ENCODE peak calls at places on chromosomes 4 and X, in six cellular contexts. H is colonic mucosa, Z is transverse colon, B is K562, J is tibial artery, E is sigmoid colon. N is an unnamed sample.

GRCh38 chr4:55925235-55925634 is 23.5 kb upstream of the CEP135 start:
- DNase-seq in E (no peak), J (no peak), H (no peak), Z (no peak), B (no peak), N (no peak)

GRCh38 chrX:100659431-100660137 is 15.6 kb downstream of the SRPX2 start:
- DNase-seq in J (no peak), H (peak), E (no peak), B (no peak), Z (peak), N (no peak)

GRCh38 chr4:13990596-13991589 is 363.4 kb upstream of the BOD1L1 start:
- DNase-seq in B (no peak), Z (no peak), E (no peak), J (no peak), H (no peak), N (no peak)

GRCh38 chrX:99703467-99703866 is 706.6 kb downstream of the PCDH19 start:
- DNase-seq in Z (no peak), H (no peak), E (no peak), J (no peak), B (no peak), N (no peak)

GRCh38 chr4:31995943-31996901 is 1276.1 kb downstream of the PCDH7 start:
- DNase-seq in Z (no peak), H (no peak), E (no peak), J (no peak), B (peak), N (no peak)

GRCh38 chrX:150405576-150405975 is 42.5 kb downstream of the MAMLD1 start:
- DNase-seq in B (no peak), Z (no peak), J (no peak), H (no peak), E (no peak), N (peak)

GRCh38 chr4:31408136-31408535 is 688.0 kb downstream of the PCDH7 start:
- DNase-seq in J (no peak), Z (no peak), B (no peak), E (no peak), H (no peak), N (peak)

GRCh38 chrX:18702362-18703195 is 4.9 kb upstream of the PPEF1 start:
- DNase-seq in B (no peak), Z (no peak), J (no peak), H (no peak), E (no peak), N (no peak)

GRCh38 chrX:44105228-44105913 is 132.2 kb upstream of the NDP start:
- DNase-seq in Z (no peak), E (no peak), B (no peak), J (no peak), H (no peak), N (no peak)

GRCh38 chr4:100985576-100985975 is 361.8 kb downstream of the PPP3CA start:
- DNase-seq in Z (no peak), B (no peak), H (no peak), E (no peak), J (no peak), N (no peak)

GRCh38 chrX:3076416-3076991 is 35.2 kb downstream of the ARSF start:
- DNase-seq in B (no peak), E (no peak), Z (no peak), J (no peak), H (no peak), N (no peak)

GRCh38 chr4:29326004-29326403 is 1394.2 kb upstream of the PCDH7 start:
- DNase-seq in Z (no peak), E (no peak), H (no peak), J (no peak), B (no peak), N (no peak)

GRCh38 chrX:22922961-22923360 is 76.8 kb upstream of the DDX53 start:
- DNase-seq in E (no peak), B (no peak), J (no peak), H (no peak), Z (no peak), N (no peak)

GRCh38 chr4:85243857-85244256 is 231.1 kb upstream of the ARHGAP24 start:
- DNase-seq in Z (no peak), J (no peak), B (no peak), E (no peak), H (no peak), N (no peak)

GRCh38 chr4:70936200-70936787 is 34.1 kb downstream of the MOB1B start:
- DNase-seq in B (no peak), Z (no peak), H (no peak), J (no peak), E (no peak), N (no peak)

GRCh38 chrX:64428371-64428770 is 33.1 kb upstream of the MTMR8 start:
- DNase-seq in E (no peak), H (no peak), Z (no peak), J (no peak), B (no peak), N (no peak)

GRCh38 chrX:73850124-73851013 is 287.4 kb downstream of the CHIC1 start:
- DNase-seq in Z (peak), B (peak), J (no peak), H (peak), E (peak), N (peak)

GRCh38 chr4:101191302-101192098 is 155.8 kb downstream of the PPP3CA start:
- DNase-seq in Z (peak), H (peak), J (peak), B (no peak), E (peak), N (peak)

GRCh38 chr4:41268024-41268423 is 11.3 kb downstream of the UCHL1 start:
- DNase-seq in Z (peak), J (no peak), H (no peak), E (no peak), B (no peak), N (no peak)

GRCh38 chr4:95188701-95189401 is 359.9 kb downstream of the UNC5C start:
- DNase-seq in E (no peak), H (no peak), Z (no peak), J (no peak), B (no peak), N (no peak)

GRCh38 chr4:98522062-98522461 is 136.3 kb downstream of the TSPAN5 start:
- DNase-seq in J (no peak), E (no peak), B (no peak), H (no peak), Z (no peak), N (no peak)

GRCh38 chrX:107228486-107228819 is 22.0 kb downstream of the DNAAF6 start:
- DNase-seq in H (no peak), E (no peak), B (no peak), Z (no peak), J (no peak), N (no peak)

GRCh38 chr4:8322794-8323704 is 53.5 kb downstream of the HTRA3 start:
- DNase-seq in J (peak), H (no peak), E (peak), Z (no peak), B (no peak), N (no peak)

GRCh38 chr4:39698424-39699009 is 581 bp downstream of the UBE2K start:
- DNase-seq in Z (peak), H (peak), J (peak), E (peak), B (peak), N (peak)

GRCh38 chrX:12344954-12345353 is 206.7 kb downstream of the FRMPD4 start:
- DNase-seq in J (no peak), E (no peak), H (no peak), Z (no peak), B (no peak), N (no peak)

GRCh38 chr4:94634266-94634665 is 123.5 kb upstream of the BMPR1B start:
- DNase-seq in Z (no peak), B (no peak), H (no peak), J (no peak), E (no peak), N (no peak)

GRCh38 chr4:55445921-55446577 is 50.3 kb downstream of the TMEM165 start:
- DNase-seq in H (no peak), E (no peak), Z (no peak), J (no peak), B (no peak), N (no peak)

GRCh38 chr4:151097759-151098158 is 1.7 kb upstream of the RPS3A start:
- DNase-seq in J (no peak), E (no peak), Z (no peak), H (no peak), B (no peak), N (peak)

GRCh38 chr4:151099976-151100417 is 569 bp downstream of the RPS3A start:
- DNase-seq in H (no peak), E (no peak), B (peak), J (no peak), Z (no peak), N (no peak)

GRCh38 chr4:151099226-151099975 is at the start of gene RPS3A:
- DNase-seq in E (peak), B (peak), H (peak), J (peak), Z (peak), N (peak)

GRCh38 chr4:151098191-151098590 is 1.2 kb upstream of the RPS3A start:
- DNase-seq in E (peak), B (no peak), J (no peak), Z (peak), H (peak), N (peak)

DNA sequence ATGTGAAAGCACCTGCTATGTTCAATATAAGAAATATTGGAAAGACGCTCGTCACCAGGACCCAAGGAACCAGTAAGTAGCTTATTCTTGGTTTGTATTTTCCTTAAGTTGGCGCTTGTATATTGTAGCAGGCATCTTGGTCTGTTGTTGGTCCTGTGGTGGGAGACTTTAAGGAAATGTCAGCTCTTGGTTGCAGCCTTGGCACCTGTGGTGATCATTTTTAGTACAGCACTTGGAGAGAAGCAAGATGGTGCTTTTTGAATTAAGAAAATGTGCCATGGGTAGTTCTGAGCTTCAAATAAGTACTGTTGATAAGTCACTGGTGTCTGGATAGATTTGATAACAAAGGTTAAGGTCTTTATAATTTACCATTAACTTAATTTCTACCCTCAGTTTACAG is 1.1 kb downstream of the RPS3A start:
- DNase-seq in B (no peak), H (no peak), Z (no peak), J (no peak), E (no peak), N (no peak)
- H3K27ac ChIP-seq in B (peak), H (peak), Z (peak), J (peak), E (peak), N (peak)

DNA sequence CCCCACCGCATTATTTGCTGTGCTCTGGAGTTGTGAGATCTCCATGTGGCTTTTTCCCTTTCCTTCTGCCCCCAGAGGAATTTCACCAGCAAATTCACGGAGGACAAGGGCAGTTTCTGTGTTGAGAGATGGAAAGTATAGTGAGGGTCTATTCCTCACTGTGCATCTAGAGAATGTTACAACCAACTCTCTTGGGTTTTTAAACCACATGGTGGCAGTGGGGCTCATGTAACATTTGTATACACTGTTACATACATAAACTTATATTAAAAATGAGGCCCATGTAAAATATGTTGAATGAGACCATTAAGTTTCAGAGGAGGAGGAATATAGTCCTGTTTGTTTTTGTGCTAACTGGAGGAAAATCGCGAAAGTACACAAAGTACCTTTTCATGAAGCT is 914 bp upstream of the PRKG2 start:
- DNase-seq in B (no peak), H (no peak), E (no peak), J (no peak), Z (no peak), N (no peak)
- TF ChIP-seq CTCF in B (no peak), H (no peak), E (no peak), J (no peak), Z (no peak), N (no peak)

DNA sequence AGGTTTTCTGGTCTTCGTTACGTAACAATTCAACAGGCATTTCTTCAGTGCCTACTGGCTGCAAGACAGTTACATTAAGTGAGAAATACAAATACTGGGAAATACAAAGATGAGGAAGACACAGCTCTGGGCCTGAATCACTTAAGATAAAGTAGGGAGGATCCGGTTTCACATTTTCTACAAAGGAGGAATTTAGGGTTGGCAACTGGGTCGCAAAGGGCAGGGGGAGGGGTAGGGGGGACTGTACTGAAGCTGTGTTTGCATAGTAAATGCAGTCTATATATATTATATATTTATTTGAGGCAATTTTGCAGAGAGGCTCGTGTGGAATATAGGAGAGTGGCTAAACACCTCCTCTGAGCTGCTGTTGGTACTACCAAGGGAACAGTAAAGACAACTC is 107.4 kb downstream of the MAML3 start:
- DNase-seq in B (no peak), Z (no peak), J (no peak), H (no peak), E (no peak), N (no peak)
- H3K27ac ChIP-seq in B (no peak), Z (no peak), J (peak), H (no peak), E (peak), N (no peak)

DNA sequence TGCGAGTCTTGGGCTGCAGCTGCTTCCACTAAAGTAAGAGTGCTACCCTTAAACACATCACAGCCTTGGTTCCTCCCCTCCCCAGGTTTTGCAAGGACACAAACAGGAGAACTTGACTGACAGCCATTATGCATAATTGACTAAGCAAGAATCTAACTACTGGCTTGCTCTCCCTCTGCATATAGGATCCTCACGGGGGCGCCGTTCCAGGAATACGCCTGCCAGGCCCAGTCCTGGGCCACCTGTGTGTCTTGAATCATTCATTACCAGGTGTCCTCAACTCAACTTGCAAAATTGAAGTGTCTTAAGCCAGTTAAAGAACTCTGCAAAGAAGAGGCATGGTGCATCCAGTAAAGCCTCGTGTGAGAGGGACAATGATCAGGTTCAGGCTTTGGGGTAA is 273.3 kb upstream of the HS3ST1 start:
- DNase-seq in E (no peak), Z (no peak), J (no peak), B (no peak), H (no peak), N (no peak)
- TF ChIP-seq CTCF in E (no peak), Z (no peak), J (no peak), B (no peak), H (no peak), N (no peak)

GRCh38 chr4:3287271-3287971 is 5.4 kb upstream of the RGS12 start:
- DNase-seq in E (no peak), B (no peak), J (no peak), Z (no peak), H (no peak), N (no peak)

GRCh38 chr4:3285558-3286334 is 7.1 kb upstream of the RGS12 start:
- DNase-seq in Z (peak), H (no peak), E (no peak), B (no peak), J (peak), N (no peak)

GRCh38 chr4:3288571-3289094 is 4.2 kb upstream of the RGS12 start:
- DNase-seq in Z (no peak), B (no peak), E (no peak), J (peak), H (peak), N (no peak)

GRCh38 chr4:3286335-3287175 is 6.3 kb upstream of the RGS12 start:
- DNase-seq in B (no peak), E (no peak), Z (no peak), H (no peak), J (peak), N (no peak)

DNA sequence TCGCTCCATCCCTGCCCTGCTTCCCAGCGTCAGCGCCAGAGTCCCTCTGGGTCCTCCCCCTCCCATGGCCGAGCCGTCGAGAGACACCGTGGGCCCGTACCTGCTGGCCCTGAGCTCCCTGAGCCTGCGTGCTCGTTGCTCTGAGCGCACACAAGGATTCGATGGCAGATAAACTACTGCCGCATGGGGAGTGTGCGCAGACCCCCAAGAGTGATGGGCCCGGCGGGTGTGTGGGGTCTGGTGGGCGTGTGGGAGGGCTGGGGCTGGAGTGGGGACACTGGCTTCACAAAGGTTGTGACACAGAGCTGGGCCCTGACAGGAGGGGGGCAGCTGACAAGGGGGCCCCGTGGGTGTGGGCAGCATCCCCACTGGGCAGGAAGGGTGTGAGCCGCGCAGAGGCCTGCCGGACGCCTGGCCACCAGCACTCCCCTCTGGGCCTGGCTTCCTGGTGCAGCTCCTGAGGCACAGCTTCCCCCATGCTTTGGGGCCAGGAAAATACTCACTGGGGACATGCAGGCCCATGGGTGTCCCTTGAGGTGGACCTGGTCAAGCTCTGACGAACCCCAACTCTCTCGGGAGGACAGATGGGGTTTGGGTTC is 4.8 kb upstream of the RGS12 start:
- DNase-seq in E (peak), B (no peak), Z (no peak), J (peak), H (peak), N (no peak)
- H3K27ac ChIP-seq in E (no peak), B (no peak), Z (no peak), J (no peak), H (no peak), N (no peak)

DNA sequence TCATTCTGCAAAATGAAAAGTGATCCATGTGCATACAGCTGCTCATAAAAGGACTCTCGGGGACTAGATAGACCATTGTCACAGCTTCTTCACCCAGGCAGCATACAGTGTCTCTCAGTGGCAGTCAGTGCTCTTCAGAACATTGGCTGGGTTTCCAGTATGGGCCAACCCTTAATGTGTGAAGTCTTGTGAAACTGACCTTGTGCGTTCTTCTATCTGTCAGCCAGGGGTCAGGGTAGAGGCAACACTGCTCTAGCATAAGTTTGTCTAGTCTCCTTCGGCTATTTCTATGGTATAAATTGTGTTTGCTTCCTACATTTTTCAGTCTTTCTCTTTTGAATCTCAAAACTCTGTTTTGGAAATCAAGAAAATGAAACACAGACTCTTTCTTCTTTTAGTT is 37.0 kb upstream of the SMIM31 start:
- DNase-seq in E (no peak), J (no peak), Z (no peak), H (no peak), B (no peak), N (no peak)
- TF ChIP-seq CTCF in E (no peak), J (no peak), Z (no peak), H (no peak), B (no peak), N (no peak)

GRCh38 chr4:4492161-4492847 is 49.5 kb downstream of the STX18 start:
- DNase-seq in Z (no peak), H (no peak), B (no peak), J (no peak), E (no peak), N (no peak)

GRCh38 chr4:4491396-4491893 is 50.4 kb downstream of the STX18 start:
- DNase-seq in B (no peak), Z (no peak), E (no peak), H (no peak), J (no peak), N (no peak)

GRCh38 chr4:4490816-4491215 is 51.0 kb downstream of the STX18 start:
- DNase-seq in E (no peak), H (no peak), B (no peak), J (no peak), Z (no peak), N (no peak)

GRCh38 chr4:4488405-4489404 is 53.1 kb downstream of the STX18 start:
- DNase-seq in J (peak), E (peak), B (peak), Z (peak), H (peak), N (peak)

DNA sequence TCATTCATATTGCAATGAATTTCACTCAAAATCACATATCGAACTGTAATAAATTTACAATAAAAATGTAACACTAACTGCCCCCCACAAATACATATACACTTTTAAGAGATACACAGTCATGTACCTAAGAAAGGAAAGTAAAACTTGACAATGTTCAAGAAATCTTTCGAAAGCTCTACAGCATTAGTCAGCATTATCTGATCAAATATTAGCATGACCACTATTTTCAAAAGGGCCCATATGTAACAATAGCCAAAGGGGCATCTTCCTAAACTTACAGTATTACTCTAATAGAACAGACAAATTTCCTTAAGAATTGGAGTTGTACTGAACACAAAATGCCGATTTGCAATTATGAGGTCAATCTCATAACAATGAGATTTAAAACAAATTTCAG is 51.8 kb downstream of the STX18 start:
- DNase-seq in B (no peak), E (no peak), J (no peak), H (no peak), Z (no peak), N (no peak)
- H3K27ac ChIP-seq in B (no peak), E (no peak), J (no peak), H (no peak), Z (no peak), N (no peak)